ENCODE peak calls at places on chromosomes 7 and 10, in ten cellular contexts. P, Z, F, N, K, A, L, J, V and Q are unnamed samples.

GRCh38 chr7:93873998-93874574 is 16.5 kb downstream of the TFPI2 start:
- DNase-seq in K (no peak), F (no peak), A (no peak), P (no peak), Z (no peak), V (no peak), N (no peak), L (no peak), J (no peak), Q (no peak)

GRCh38 chr10:16901102-16901501 is 83.9 kb upstream of the RSU1 start:
- DNase-seq in J (no peak), L (no peak), A (no peak), K (no peak), N (no peak), Z (no peak), P (no peak), F (no peak), V (no peak), Q (no peak)

GRCh38 chr7:80146561-80146960 is 11.9 kb downstream of the GNAI1 start:
- DNase-seq in F (no peak), V (no peak), J (no peak), L (no peak), K (no peak), Z (peak), N (no peak), P (peak), A (no peak), Q (no peak)

GRCh38 chr10:5540886-5541285 is 16.1 kb downstream of the CALML3 start:
- DNase-seq in L (no peak), N (no peak), K (no peak), Z (no peak), A (no peak), F (no peak), P (no peak), J (no peak), V (no peak), Q (no peak)

GRCh38 chr10:8543361-8544056 is 489.0 kb downstream of the GATA3 start:
- DNase-seq in L (no peak), N (peak), Z (no peak), K (no peak), V (no peak), P (no peak), A (no peak), J (no peak), F (no peak), Q (no peak)

GRCh38 chr7:26653430-26653911 is 210.9 kb downstream of the SKAP2 start:
- DNase-seq in K (no peak), V (peak), J (no peak), N (peak), A (no peak), F (no peak), Z (peak), L (peak), P (no peak), Q (no peak)

GRCh38 chr10:30819306-30820190 is 190.0 kb upstream of the LYZL2 start:
- DNase-seq in F (no peak), K (peak), P (peak), Z (peak), A (peak), V (peak), J (no peak), N (no peak), L (no peak), Q (no peak)

GRCh38 chr7:35691827-35692307 is 3.1 kb downstream of the HERPUD2 start:
- DNase-seq in A (no peak), J (no peak), P (no peak), L (no peak), V (peak), Z (peak), N (peak), K (peak), F (peak), Q (no peak)

GRCh38 chr10:124306922-124307371 is 111.8 kb downstream of the OAT start:
- DNase-seq in V (peak), F (no peak), K (no peak), J (no peak), P (peak), L (no peak), N (no peak), Z (no peak), A (no peak), Q (no peak)

GRCh38 chr7:111292026-111292430 is 201.1 kb downstream of the LRRN3 start:
- DNase-seq in L (no peak), F (no peak), N (no peak), K (peak), A (no peak), J (no peak), Z (peak), V (peak), P (no peak), Q (peak)

GRCh38 chr7:139043823-139044812 is 8.3 kb upstream of the ZC3HAV1L start:
- DNase-seq in K (peak), N (no peak), F (no peak), Z (peak), J (no peak), V (no peak), L (no peak), A (peak), P (no peak), Q (no peak)

GRCh38 chr7:91503934-91504575 is 239.8 kb downstream of the FZD1 start:
- DNase-seq in L (no peak), N (no peak), A (no peak), F (no peak), J (no peak), P (peak), K (no peak), V (peak), Z (peak), Q (peak)

GRCh38 chr10:35606423-35606822 is 1.3 kb downstream of the GJD4 start:
- DNase-seq in P (peak), L (no peak), J (no peak), F (no peak), Z (peak), N (no peak), A (no peak), K (peak), V (peak), Q (no peak)

GRCh38 chr10:61901829-61902447 is 439 bp downstream of the ARID5B start:
- DNase-seq in V (peak), A (no peak), F (peak), P (peak), K (no peak), J (peak), Z (peak), N (peak), L (no peak), Q (no peak)

GRCh38 chr7:93092757-93093370 is 24.9 kb downstream of the SAMD9 start:
- DNase-seq in Z (peak), P (peak), L (no peak), K (peak), N (no peak), A (peak), J (no peak), V (peak), F (peak), Q (peak)

GRCh38 chr7:30974605-30975256 is 11.0 kb downstream of the GHRHR start:
- DNase-seq in K (peak), N (peak), L (peak), V (peak), A (no peak), P (peak), Z (peak), F (peak), J (peak), Q (no peak)

GRCh38 chr10:115045516-115045915 is 47.6 kb upstream of the ATRNL1 start:
- DNase-seq in N (no peak), V (no peak), L (no peak), A (no peak), F (no peak), J (no peak), P (no peak), K (no peak), Z (peak), Q (no peak)

GRCh38 chr10:77943086-77943901 is 16.7 kb upstream of the DLG5 start:
- DNase-seq in F (no peak), P (peak), Z (peak), N (peak), L (peak), K (peak), V (peak), A (no peak), J (peak), Q (peak)

GRCh38 chr10:33772370-33773331 is 438.2 kb upstream of the NRP1 start:
- DNase-seq in J (peak), F (no peak), P (peak), K (no peak), A (no peak), Z (peak), N (peak), L (peak), V (peak), Q (no peak)

GRCh38 chr7:102044641-102044983 is 227.2 kb downstream of the CUX1 start:
- DNase-seq in V (no peak), P (no peak), Z (no peak), J (no peak), A (no peak), K (no peak), N (no peak), F (no peak), L (no peak), Q (no peak)

GRCh38 chr7:95840953-95841950 is 68.9 kb downstream of the DYNC1I1 start:
- DNase-seq in P (no peak), N (no peak), K (no peak), F (peak), A (no peak), V (peak), J (no peak), L (no peak), Z (peak), Q (no peak)

GRCh38 chr7:91375378-91375777 is 111.1 kb downstream of the FZD1 start:
- DNase-seq in V (no peak), L (no peak), A (no peak), N (no peak), K (no peak), P (no peak), Z (peak), J (no peak), F (no peak), Q (no peak)

GRCh38 chr10:7411671-7412481 is 1.0 kb upstream of the SFMBT2 start:
- DNase-seq in A (no peak), J (no peak), F (no peak), L (no peak), Z (no peak), V (no peak), N (peak), P (no peak), K (no peak), Q (no peak)

GRCh38 chr10:7410306-7410799 is 481 bp downstream of the SFMBT2 start:
- DNase-seq in N (peak), A (no peak), L (no peak), K (peak), V (no peak), F (peak), J (no peak), Z (no peak), P (peak), Q (no peak)

GRCh38 chr10:7410800-7411670 is at the start of gene SFMBT2:
- DNase-seq in V (peak), Z (peak), A (peak), F (peak), N (peak), K (peak), P (peak), J (peak), L (peak), Q (no peak)

GRCh38 chr10:7409732-7410168 is 1.1 kb downstream of the SFMBT2 start:
- DNase-seq in N (peak), K (no peak), A (no peak), P (peak), F (no peak), V (no peak), Z (no peak), J (no peak), L (no peak), Q (no peak)

DNA sequence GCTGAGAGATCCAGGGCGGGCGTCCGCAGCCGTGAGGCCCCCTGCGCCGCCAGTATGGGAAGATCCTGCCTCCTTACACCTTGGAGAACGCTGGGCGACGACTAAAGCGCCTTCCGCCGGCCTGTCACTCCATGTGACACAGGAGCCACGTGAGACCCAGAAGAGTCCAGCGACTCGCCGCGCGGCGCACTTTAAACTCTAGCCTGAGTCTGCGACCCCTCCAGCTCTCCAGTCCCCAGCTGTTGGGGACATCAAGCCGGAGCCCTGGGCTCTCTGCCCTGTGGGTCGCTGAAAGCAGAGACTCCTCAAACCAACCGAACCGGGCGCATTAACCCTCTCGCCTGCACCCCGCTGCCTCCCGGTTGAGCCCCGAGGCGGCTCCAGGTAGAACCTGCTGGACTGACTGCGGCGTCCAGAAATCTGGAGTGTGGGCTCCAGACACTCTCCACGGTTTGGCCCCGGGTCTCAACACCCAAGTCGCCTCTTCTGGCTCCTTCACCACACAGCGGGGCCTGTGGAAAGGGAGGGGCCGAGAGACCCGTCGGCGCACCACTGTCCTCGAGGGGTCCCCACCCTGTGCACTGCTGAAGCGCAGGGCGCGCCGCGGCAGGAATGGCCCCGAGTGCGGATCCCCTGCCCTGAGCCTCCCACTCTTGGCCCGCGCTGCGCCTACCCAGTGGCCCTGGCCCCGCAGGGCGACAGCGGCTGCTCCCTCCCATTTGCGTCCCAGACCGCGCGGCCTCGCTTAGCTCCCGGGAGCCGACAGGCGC is 1.8 kb upstream of the SFMBT2 start:
- DNase-seq in L (peak), Z (no peak), V (no peak), J (no peak), N (peak), P (peak), F (no peak), K (no peak), A (no peak), Q (no peak)
- H3K4me3 ChIP-seq in L (peak), Z (no peak), V (peak), J (no peak), N (no peak), P (no peak), F (no peak), K (no peak), A (no peak), Q (peak)

GRCh38 chr7:2982401-2982800 is 61.3 kb downstream of the CARD11 start:
- DNase-seq in K (no peak), J (no peak), Z (no peak), N (no peak), V (no peak), L (no peak), P (no peak), A (no peak), F (no peak), Q (no peak)

GRCh38 chr7:2982831-2983230 is 60.8 kb downstream of the CARD11 start:
- DNase-seq in V (no peak), P (no peak), F (peak), Z (no peak), N (no peak), A (no peak), L (no peak), K (no peak), J (no peak), Q (no peak)

GRCh38 chr7:2990949-2991470 is 52.7 kb downstream of the CARD11 start:
- DNase-seq in V (no peak), Z (no peak), N (no peak), F (no peak), K (no peak), L (no peak), J (no peak), P (no peak), A (no peak), Q (no peak)

GRCh38 chr7:2985866-2986265 is 57.8 kb downstream of the CARD11 start:
- DNase-seq in P (no peak), Z (no peak), F (no peak), L (no peak), N (no peak), V (no peak), J (no peak), K (no peak), A (no peak), Q (no peak)

DNA sequence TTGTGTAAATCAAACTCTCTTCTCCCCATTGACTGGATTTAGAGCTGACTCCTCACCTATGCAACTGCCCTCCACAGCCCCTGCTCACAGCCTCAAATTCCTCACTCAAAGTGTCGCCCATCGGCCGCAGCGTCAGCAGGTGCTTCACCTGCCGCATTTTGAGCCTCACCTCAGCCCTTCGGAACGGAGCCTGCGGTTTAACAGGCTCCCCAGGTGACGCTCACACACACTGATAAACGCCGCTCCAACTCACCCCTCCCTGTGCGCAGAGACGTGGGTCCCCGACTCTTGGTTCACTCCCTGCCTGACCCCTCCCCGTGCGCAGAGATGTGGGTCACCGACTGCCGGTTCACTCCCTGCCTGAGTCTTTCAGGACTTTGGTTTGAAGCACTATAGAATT is 57.1 kb downstream of the CARD11 start:
- DNase-seq in A (no peak), P (no peak), F (no peak), V (no peak), Z (no peak), N (no peak), J (no peak), K (no peak), L (no peak), Q (no peak)
- H3K4me3 ChIP-seq in A (no peak), P (no peak), F (no peak), V (no peak), Z (no peak), N (no peak), J (no peak), K (no peak), L (no peak), Q (no peak)

GRCh38 chr10:91636892-91637291 is 4.0 kb upstream of the PPP1R3C start:
- DNase-seq in Z (no peak), F (no peak), J (no peak), V (no peak), N (no peak), K (no peak), A (no peak), L (no peak), P (no peak), Q (no peak)

GRCh38 chr10:91632671-91633550 is at the start of gene PPP1R3C:
- DNase-seq in A (peak), K (peak), N (peak), L (peak), Z (peak), F (no peak), V (peak), J (peak), P (peak), Q (peak)

GRCh38 chr10:91634246-91634645 is 1.4 kb upstream of the PPP1R3C start:
- DNase-seq in F (no peak), J (no peak), Z (no peak), P (no peak), K (no peak), L (no peak), N (no peak), A (no peak), V (no peak), Q (no peak)

GRCh38 chr10:91634898-91635297 is 2.0 kb upstream of the PPP1R3C start:
- DNase-seq in L (no peak), V (no peak), Z (no peak), N (no peak), F (no peak), P (no peak), J (no peak), A (no peak), K (no peak), Q (no peak)

DNA sequence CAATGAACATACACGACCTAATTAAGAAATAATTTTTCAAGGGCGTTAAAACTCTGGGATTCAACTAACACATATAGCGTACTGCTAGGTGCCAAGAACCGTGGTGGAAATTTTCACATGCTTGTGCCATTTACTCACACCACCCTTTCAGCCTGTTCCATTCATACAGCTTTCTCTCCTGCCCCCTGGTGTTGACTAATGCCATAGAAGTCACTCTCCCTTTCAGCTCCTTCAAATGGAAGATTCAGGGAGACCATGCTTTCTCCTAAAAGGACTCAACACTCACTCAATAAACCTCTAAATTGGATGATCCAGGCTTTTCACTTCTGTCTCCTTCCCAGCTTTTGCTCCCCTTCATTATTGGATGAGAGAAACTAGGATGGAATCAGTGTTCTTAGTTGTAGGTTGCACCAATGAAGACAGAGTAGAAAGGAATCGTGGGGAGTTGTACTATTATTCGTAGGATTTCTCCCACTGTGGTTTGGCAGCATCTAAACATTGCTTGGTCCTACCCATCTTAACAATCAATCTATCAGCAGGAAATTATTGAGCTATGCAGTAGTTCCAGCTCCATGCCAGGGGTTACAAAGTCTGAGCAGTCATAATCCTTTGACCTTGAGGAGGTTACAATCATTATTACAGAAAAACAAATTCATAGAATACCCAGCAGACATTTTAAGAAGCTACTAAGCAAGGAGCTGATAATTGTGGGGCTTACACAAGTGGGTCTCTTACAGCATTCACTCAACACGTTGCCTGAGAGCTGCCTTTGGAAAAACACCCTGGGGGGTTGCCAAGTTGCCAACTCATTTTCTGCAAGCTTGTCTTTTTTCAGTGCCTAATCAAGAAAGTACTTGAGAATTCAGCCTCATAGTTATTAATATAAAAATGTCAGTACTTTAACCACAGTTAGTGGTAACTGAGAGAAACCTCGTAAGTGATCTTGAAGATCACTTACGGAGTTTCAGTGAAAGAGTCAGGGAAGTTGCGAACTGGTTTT is 2.8 kb upstream of the PPP1R3C start:
- DNase-seq in K (peak), Z (peak), F (peak), J (peak), V (peak), L (peak), P (peak), N (peak), A (no peak), Q (peak)
- H3K4me3 ChIP-seq in K (no peak), Z (no peak), F (no peak), J (no peak), V (no peak), L (no peak), P (no peak), N (no peak), A (no peak), Q (no peak)

GRCh38 chr10:133366130-133366478 is 7.0 kb downstream of the ECHS1 start:
- DNase-seq in A (no peak), N (no peak), Z (no peak), K (no peak), V (no peak), F (no peak), P (no peak), L (no peak), J (no peak), Q (no peak)
- H3K4me3 ChIP-seq in A (no peak), N (no peak), Z (no peak), K (no peak), V (no peak), F (no peak), P (no peak), L (no peak), J (no peak), Q (no peak)

GRCh38 chr7:152522551-152522950 is 86.7 kb upstream of the KMT2C start:
- DNase-seq in V (no peak), K (no peak), F (no peak), P (peak), L (peak), Z (peak), A (no peak), N (no peak), J (no peak), Q (peak)
- H3K4me3 ChIP-seq in V (peak), K (peak), F (no peak), P (no peak), L (peak), Z (peak), A (peak), N (no peak), J (no peak), Q (peak)